ENCODE peak calls at places on chromosomes 4 and X, in five cellular contexts. N is hepatocyte, O is spleen, P is lung, D is stomach. V is an unnamed sample. For H3K9me3 and H3K4me1, the result is how much of the 10 kb centered on the place peaks cover.

GRCh38 chr4:80172203-80172602 is 25.1 kb upstream of the PRDM8 start:
- DNase-seq in N (no peak), O (no peak), P (no peak), D (no peak), V (no peak)

GRCh38 chr4:74098628-74098995 is 383 bp downstream of the CXCL2 start:
- DNase-seq in N (peak), O (peak), P (no peak), D (no peak), V (peak)

GRCh38 chr4:78669453-78669852 is 106.7 kb upstream of the BMP2K start:
- DNase-seq in N (no peak), O (no peak), P (no peak), D (no peak), V (no peak)

GRCh38 chrX:68895339-68896250 is 66.8 kb downstream of the EFNB1 start:
- DNase-seq in N (peak), O (peak), P (no peak), D (peak), V (peak)

GRCh38 chrX:10619311-10620015 is 922 bp downstream of the MID1 start:
- DNase-seq in N (no peak), O (no peak), P (no peak), D (no peak), V (peak)

GRCh38 chrX:53047228-53047627 is 1.4 kb upstream of the GPR173 start:
- DNase-seq in N (no peak), O (no peak), P (no peak), D (no peak), V (peak)

GRCh38 chr4:29046166-29046565 is 1674.0 kb upstream of the PCDH7 start:
- DNase-seq in N (no peak), O (no peak), P (no peak), D (no peak), V (peak)

GRCh38 chrX:78139160-78140123 is at the start of gene TAF9B:
- DNase-seq in N (peak), O (peak), P (peak), D (peak), V (peak)

GRCh38 chrX:125407314-125407713 is 87.6 kb downstream of the TEX13C start:
- DNase-seq in N (no peak), O (no peak), P (no peak), D (no peak), V (no peak)

GRCh38 chrX:153902388-153902787 is 2.1 kb upstream of the AVPR2 start:
- DNase-seq in N (no peak), O (no peak), P (no peak), D (no peak), V (no peak)

GRCh38 chr4:186132577-186133277 is 28.2 kb downstream of the FAM149A start:
- DNase-seq in N (peak), O (no peak), P (no peak), D (no peak), V (peak)

GRCh38 chrX:118418811-118419251 is 72.9 kb downstream of the WDR44 start:
- DNase-seq in N (no peak), O (no peak), P (no peak), D (no peak), V (peak)

GRCh38 chr4:171812377-171813194 is 618 bp upstream of the GALNTL6 start:
- DNase-seq in N (peak), O (peak), P (no peak), D (no peak), V (peak)

GRCh38 chr4:97923096-97923495 is 220.2 kb downstream of the STPG2 start:
- DNase-seq in N (no peak), O (peak), P (no peak), D (no peak), V (no peak)

GRCh38 chr4:141713771-141714445 is 77.5 kb downstream of the IL15 start:
- DNase-seq in N (no peak), O (no peak), P (no peak), D (no peak), V (peak)

GRCh38 chrX:129930941-129931410 is 25.0 kb downstream of the UTP14A start:
- DNase-seq in N (no peak), O (no peak), P (no peak), D (no peak), V (peak)

GRCh38 chr4:98778206-98778605 is 119.8 kb upstream of the TSPAN5 start:
- DNase-seq in N (peak), O (no peak), P (no peak), D (no peak), V (peak)

GRCh38 chr4:71009796-71010588 is 16.5 kb downstream of the DCK start:
- DNase-seq in N (peak), O (no peak), P (no peak), D (no peak), V (peak)

GRCh38 chr4:10237131-10237530 is 120.5 kb upstream of the WDR1 start:
- DNase-seq in N (no peak), O (no peak), P (no peak), D (no peak), V (no peak)

GRCh38 chrX:103017542-103017941 is 46.4 kb downstream of the BEX1 start:
- DNase-seq in N (no peak), O (no peak), P (no peak), D (no peak), V (no peak)

GRCh38 chrX:75273483-75273882 is 402 bp upstream of the UPRT start:
- DNase-seq in N (peak), O (no peak), P (no peak), D (no peak), V (peak)

GRCh38 chr4:156228706-156229105 is 275.0 kb upstream of the CTSO start:
- DNase-seq in N (no peak), O (no peak), P (no peak), D (no peak), V (no peak)

GRCh38 chr4:138659640-138660325 is 355.8 kb upstream of the NOCT start:
- DNase-seq in N (no peak), O (no peak), P (no peak), D (no peak), V (no peak)

GRCh38 chrX:77949840-77950239 is 19.6 kb downstream of the PGAM4 start:
- DNase-seq in N (no peak), O (no peak), P (no peak), D (no peak), V (no peak)

GRCh38 chrX:20029728-20030127 is 38.9 kb upstream of the BCLAF3 start:
- DNase-seq in N (peak), O (no peak), P (no peak), D (peak), V (no peak)

GRCh38 chr4:168711197-168712120 is 214.6 kb downstream of the PALLD start:
- DNase-seq in N (no peak), O (no peak), P (no peak), D (no peak), V (peak)

GRCh38 chr4:152828122-152828521 is 48.4 kb downstream of the ARFIP1 start:
- DNase-seq in N (no peak), O (no peak), P (no peak), D (no peak), V (no peak)

GRCh38 chrX:15269618-15270521 is at the start of gene ASB9:
- DNase-seq in N (peak), O (no peak), P (peak), D (peak), V (peak)

GRCh38 chr4:150818129-150818528 is 197.0 kb downstream of the LRBA start:
- DNase-seq in N (no peak), O (no peak), P (no peak), D (no peak), V (no peak)

GRCh38 chrX:136823175-136823574 is 42.4 kb upstream of the ARHGEF6 start:
- DNase-seq in N (no peak), O (no peak), P (no peak), D (no peak), V (no peak)

GRCh38 chrX:21940356-21940829 is at the start of gene SMS:
- DNase-seq in N (peak), O (peak), P (peak), D (peak), V (peak)

GRCh38 chrX:130738638-130739195 is 164.3 kb downstream of the ENOX2 start:
- DNase-seq in N (no peak), O (no peak), P (no peak), D (no peak), V (no peak)

GRCh38 chr4:129323630-129324029 is 227.7 kb downstream of the C4orf33 start:
- DNase-seq in N (no peak), O (no peak), P (no peak), D (no peak), V (no peak)

GRCh38 chr4:122346036-122346435 is 32.8 kb upstream of the ADAD1 start:
- DNase-seq in N (no peak), O (no peak), P (no peak), D (no peak), V (no peak)

GRCh38 chr4:122341906-122342305 is 36.9 kb upstream of the ADAD1 start:
- DNase-seq in N (peak), O (no peak), P (no peak), D (no peak), V (peak)

GRCh38 chr4:122346503-122346902 is 32.3 kb upstream of the ADAD1 start:
- DNase-seq in N (no peak), O (no peak), P (no peak), D (no peak), V (no peak)
- H3K9me3 ChIP-seq in N (under half), O (under half), P (under half), D (under half), V (under half)

GRCh38 chr4:99947608-99948007 is 1.2 kb upstream of the DNAJB14 start:
- DNase-seq in N (no peak), O (no peak), P (no peak), D (no peak), V (no peak)

GRCh38 chr4:99946346-99947189 is at the start of gene DNAJB14:
- DNase-seq in N (peak), O (peak), P (peak), D (peak), V (peak)

GRCh38 chr4:99945718-99946345 is 586 bp downstream of the DNAJB14 start:
- DNase-seq in N (peak), O (no peak), P (no peak), D (peak), V (peak)

GRCh38 chr4:99949034-99949998 is 759 bp downstream of the H2AZ1 start:
- DNase-seq in N (peak), O (peak), P (peak), D (peak), V (peak)

GRCh38 chr4:99947190-99947578 is 766 bp upstream of the DNAJB14 start:
- DNase-seq in N (no peak), O (no peak), P (no peak), D (no peak), V (no peak)
- H3K4me1 ChIP-seq in N (under half), O (half or more), P (under half), D (under half), V (under half)

GRCh38 chrX:112822892-112823291 is 17.7 kb downstream of the AMOT start:
- DNase-seq in N (no peak), O (no peak), P (no peak), D (no peak), V (no peak)
- TF ChIP-seq CTCF in N (no peak), O (no peak), P (no peak), D (no peak), V (no peak)

GRCh38 chr4:236028-236427 is 69.2 kb downstream of the ZNF732 start:
- DNase-seq in N (no peak), O (no peak), P (no peak), D (no peak), V (no peak)
- H3K9me3 ChIP-seq in N (under half), O (half or more), P (under half), D (under half), V (under half)

GRCh38 chr4:1715002-1715761 is 3.1 kb upstream of the SLBP start:
- DNase-seq in N (no peak), O (peak), P (no peak), D (no peak), V (no peak)
- H3K4me1 ChIP-seq in N (under half), O (half or more), P (under half), D (half or more), V (under half)

DNA sequence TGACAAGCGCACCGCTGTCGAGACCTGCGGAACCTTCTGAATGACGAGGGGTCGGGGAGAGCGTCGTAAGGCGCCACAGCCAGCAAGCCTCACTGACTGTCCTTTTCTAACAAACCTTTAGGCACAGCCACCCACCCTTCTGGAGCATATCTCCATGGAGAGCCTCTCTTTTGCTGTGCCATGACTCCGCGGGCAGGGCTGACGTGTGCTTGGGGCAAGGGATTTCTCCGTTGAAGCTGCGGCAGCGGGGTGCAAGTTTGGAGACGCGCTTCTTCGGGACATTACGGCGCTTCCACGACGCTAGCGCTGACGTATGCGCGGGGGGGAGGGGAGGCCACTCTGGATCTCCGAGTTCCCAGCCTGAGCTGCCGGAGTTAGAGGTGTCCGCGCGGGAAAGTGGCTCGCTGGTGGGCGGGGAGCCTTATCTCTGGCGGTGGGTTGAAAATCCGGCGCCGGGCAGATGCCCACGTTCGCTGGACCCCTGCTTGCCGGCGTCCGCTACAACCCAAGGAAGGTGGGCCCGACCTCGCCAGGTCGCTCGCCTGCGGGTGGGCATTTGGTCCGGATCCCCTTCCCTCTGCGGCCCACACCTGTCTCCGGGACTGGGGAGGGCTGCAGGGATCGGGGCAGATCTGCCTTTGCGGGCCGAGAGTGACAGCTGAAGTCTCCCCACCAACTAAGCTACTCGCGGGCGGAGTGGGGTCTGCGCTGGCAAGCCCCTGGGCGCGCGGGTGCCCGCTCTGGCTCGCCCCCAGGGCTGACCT is 540 bp upstream of the SLC10A7 start:
- DNase-seq in N (peak), O (peak), P (peak), D (peak), V (peak)
- TF ChIP-seq CTCF in N (no peak), O (no peak), P (no peak), D (no peak), V (no peak)

GRCh38 chrX:23185951-23186350 is 148.7 kb upstream of the PTCHD1 start:
- DNase-seq in N (no peak), O (no peak), P (no peak), D (no peak), V (no peak)
- H3K9me3 ChIP-seq in N (under half), O (under half), P (under half), D (under half), V (under half)

GRCh38 chr4:122889726-122890125 is 32.7 kb downstream of the NUDT6 start:
- DNase-seq in N (no peak), O (no peak), P (no peak), D (no peak), V (no peak)
- H3K4me1 ChIP-seq in N (under half), O (under half), P (under half), D (under half), V (under half)

DNA sequence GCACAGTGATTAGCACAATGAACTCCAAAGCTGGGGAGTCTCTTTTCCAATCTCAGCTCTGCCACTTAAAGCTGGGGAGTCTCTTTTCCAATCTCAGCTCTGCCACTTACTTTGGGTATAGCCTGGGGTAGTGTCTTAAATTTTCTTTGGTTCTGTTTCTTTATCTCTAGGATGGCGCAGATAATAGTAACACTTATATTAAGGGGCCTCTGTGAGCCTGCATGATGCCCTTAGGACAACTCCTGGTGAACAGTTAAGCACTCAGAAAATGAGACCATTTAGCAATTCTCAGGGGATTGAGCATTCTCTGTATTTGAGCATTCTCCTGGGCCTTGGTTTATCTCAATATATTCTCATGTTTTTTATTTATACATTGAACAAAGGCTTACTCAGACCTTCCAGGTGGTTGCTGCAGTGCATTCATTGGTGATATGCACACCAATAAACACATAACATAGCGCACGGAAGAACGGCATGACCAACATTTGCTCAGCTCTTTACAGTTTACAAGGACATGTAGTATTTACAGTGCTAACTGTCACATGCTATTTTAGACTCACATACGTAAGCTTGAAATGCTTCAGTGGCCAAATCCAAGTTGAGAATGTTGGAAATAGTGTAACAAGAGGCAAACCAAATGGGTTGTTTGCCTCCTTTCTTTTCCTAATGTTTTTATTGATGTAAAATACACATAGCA is 1722.6 kb upstream of the AGA start:
- DNase-seq in N (no peak), O (no peak), P (no peak), D (no peak), V (no peak)
- TF ChIP-seq CTCF in N (no peak), O (no peak), P (no peak), D (no peak), V (no peak)